ENCODE peak calls at places on chromosome 18, in four cellular contexts. I, Y, U and O are unnamed samples.
A peak's percentile ranks its signal among the peaks of the same experiment; 100 is the strongest.

GRCh38 chr18:76805221-76805620 is 17.1 kb upstream of the ZNF236 start:
- DNase-seq in I (no peak), Y (no peak), U (no peak), O (no peak)

GRCh38 chr18:37309059-37309458 is 256.5 kb downstream of the CELF4 start:
- DNase-seq in I (no peak), Y (no peak), U (no peak), O (no peak)

GRCh38 chr18:3340682-3341097 is 78.8 kb downstream of the MYL12B start:
- DNase-seq in I (no peak), Y (no peak), U (peak; percentile 62), O (no peak)

GRCh38 chr18:22765889-22766288 is 167.2 kb upstream of the RBBP8 start:
- DNase-seq in I (no peak), Y (no peak), U (no peak), O (no peak)

GRCh38 chr18:34971313-34971712 is 69.9 kb upstream of the MAPRE2 start:
- DNase-seq in I (no peak), Y (no peak), U (no peak), O (no peak)

GRCh38 chr18:76457475-76457874 is 37.6 kb downstream of the ZNF516 start:
- DNase-seq in I (no peak), Y (no peak), U (no peak), O (no peak)

GRCh38 chr18:28409811-28410210 is 232.9 kb upstream of the CDH2 start:
- DNase-seq in I (no peak), Y (no peak), U (no peak), O (no peak)

GRCh38 chr18:35131387-35132283 is 90.4 kb downstream of the MAPRE2 start:
- DNase-seq in I (no peak), Y (no peak), U (no peak), O (no peak)

GRCh38 chr18:59051470-59052165 is 88.1 kb upstream of the SEC11C start:
- DNase-seq in I (no peak), Y (no peak), U (no peak), O (no peak)

GRCh38 chr18:80244956-80245730 is 2.2 kb downstream of the PARD6G start:
- DNase-seq in I (no peak), Y (no peak), U (peak; percentile 2), O (no peak)

GRCh38 chr18:21632393-21632792 is 20.3 kb downstream of the SNRPD1 start:
- DNase-seq in I (no peak), Y (no peak), U (no peak), O (no peak)

GRCh38 chr18:68714356-68714706 is 577 bp downstream of the TMX3 start:
- DNase-seq in I (no peak), Y (no peak), U (peak; percentile 29), O (no peak)

GRCh38 chr18:6207119-6207518 is 207.6 kb downstream of the L3MBTL4 start:
- DNase-seq in I (no peak), Y (no peak), U (peak; percentile 18), O (no peak)

GRCh38 chr18:78156466-78156865 is 823.2 kb upstream of the SALL3 start:
- DNase-seq in I (no peak), Y (no peak), U (no peak), O (no peak)

GRCh38 chr18:79863946-79864725 is 66.4 kb downstream of the KCNG2 start:
- DNase-seq in I (no peak), Y (no peak), U (no peak), O (no peak)

GRCh38 chr18:22494771-22495170 is 77.1 kb upstream of the CTAGE1 start:
- DNase-seq in I (no peak), Y (no peak), U (no peak), O (no peak)

GRCh38 chr18:28086530-28087172 is 90.3 kb downstream of the CDH2 start:
- DNase-seq in I (no peak), Y (no peak), U (no peak), O (no peak)

GRCh38 chr18:79484661-79485621 is 89.2 kb downstream of the NFATC1 start:
- DNase-seq in I (no peak), Y (peak; percentile 95), U (peak; percentile 69), O (peak; percentile 58)

GRCh38 chr18:12543697-12544096 is 114.2 kb downstream of the SPIRE1 start:
- DNase-seq in I (no peak), Y (no peak), U (no peak), O (no peak)

GRCh38 chr18:44507729-44508325 is 172.9 kb upstream of the SETBP1 start:
- DNase-seq in I (no peak), Y (no peak), U (no peak), O (no peak)

GRCh38 chr18:29157057-29157780 is 980.3 kb upstream of the CDH2 start:
- DNase-seq in I (no peak), Y (no peak), U (no peak), O (no peak)

GRCh38 chr18:55869547-55869946 is 281.6 kb upstream of the TCF4 start:
- DNase-seq in I (no peak), Y (no peak), U (no peak), O (no peak)

GRCh38 chr18:55869965-55870585 is 282.1 kb upstream of the TCF4 start:
- DNase-seq in I (no peak), Y (no peak), U (no peak), O (no peak)

GRCh38 chr18:55863876-55864275 is 275.9 kb upstream of the TCF4 start:
- DNase-seq in I (no peak), Y (no peak), U (peak; percentile 21), O (no peak)

DNA sequence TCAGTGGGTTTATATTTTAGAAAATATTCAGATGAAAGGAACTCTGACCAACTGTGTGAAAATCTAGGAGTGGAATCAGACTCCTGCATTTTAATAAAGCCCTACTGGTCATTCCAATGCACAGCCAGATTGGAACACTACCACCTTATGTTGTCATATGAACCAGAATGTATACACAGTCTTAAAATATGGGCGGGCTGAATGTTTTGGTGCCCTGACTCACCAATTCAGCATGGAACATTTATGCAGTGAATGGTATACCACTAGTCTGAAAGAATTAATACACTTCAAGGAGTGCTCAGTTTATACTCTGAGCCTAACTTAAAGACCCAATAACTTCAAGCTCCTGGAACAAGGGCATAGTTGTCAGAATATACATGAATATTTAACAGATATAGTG is 280.9 kb upstream of the TCF4 start:
- DNase-seq in I (no peak), Y (no peak), U (no peak), O (no peak)
- TF ChIP-seq CTCF in I (no peak), Y (no peak), U (no peak), O (no peak)

DNA sequence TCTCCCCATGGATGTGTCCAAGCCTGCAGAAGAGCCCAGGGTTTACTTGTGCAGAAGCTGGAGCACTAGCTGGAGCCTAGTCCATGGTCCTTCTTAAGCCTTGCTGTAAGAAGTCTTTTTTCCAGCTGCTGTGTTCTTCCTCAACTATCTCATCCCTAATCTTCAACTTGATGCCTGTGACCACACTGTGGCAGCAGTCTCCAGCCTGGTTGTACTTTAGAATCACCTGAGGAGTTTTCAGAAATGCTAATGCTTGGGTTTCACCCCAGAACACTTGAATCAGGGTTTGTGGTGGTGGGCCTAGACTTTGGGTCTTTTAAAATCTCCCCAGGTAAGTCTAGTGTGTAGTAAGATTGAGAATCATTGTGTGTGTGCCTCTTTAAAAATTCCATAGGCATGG is 173.6 kb downstream of the ADCYAP1 start:
- DNase-seq in I (no peak), Y (no peak), U (no peak), O (no peak)
- TF ChIP-seq CTCF in I (no peak), Y (no peak), U (no peak), O (no peak)

GRCh38 chr18:30970201-30970816 is 72.2 kb downstream of the DSC3 start:
- DNase-seq in I (no peak), Y (no peak), U (peak; percentile 54), O (no peak)
- TF ChIP-seq CTCF in I (no peak), Y (no peak), U (peak; percentile 65), O (peak; percentile 70)

DNA sequence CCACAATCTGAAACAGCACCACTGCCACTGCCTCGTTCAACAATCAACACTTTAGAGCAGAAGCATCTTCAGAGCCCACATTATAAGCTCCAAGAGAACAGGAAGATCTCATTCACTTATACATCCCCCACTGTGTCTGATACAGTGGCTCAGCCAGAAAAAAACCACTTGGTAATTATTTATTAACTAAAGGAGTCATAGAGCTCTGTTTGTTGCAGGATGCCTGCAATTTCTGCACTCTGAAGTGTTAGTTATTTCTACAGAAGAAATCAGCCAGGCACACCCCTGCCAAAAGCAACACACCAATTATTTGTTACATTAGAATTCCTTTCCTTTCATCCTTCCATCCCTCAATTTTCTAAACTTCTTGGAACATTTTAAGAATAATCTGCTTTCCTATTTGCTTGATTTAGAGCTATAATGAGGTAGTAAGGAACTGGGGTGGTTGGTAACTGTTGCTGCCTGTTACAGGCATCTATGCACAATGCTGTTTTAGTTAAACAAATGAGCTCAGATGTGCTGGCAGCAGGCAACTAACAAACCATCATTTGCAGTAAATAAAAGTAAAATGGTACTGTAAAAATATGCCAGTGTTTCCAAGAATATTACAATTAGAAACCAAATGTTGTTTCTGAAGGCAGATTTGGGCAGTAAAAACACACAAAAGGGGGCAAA is 59.9 kb downstream of the DYM start:
- DNase-seq in I (no peak), Y (no peak), U (peak; percentile 6), O (no peak)
- TF ChIP-seq CTCF in I (no peak), Y (no peak), U (no peak), O (no peak)

GRCh38 chr18:65523461-65523860 is 227.4 kb upstream of the CDH7 start:
- DNase-seq in I (no peak), Y (no peak), U (no peak), O (no peak)
- TF ChIP-seq CTCF in I (no peak), Y (no peak), U (no peak), O (no peak)